ENCODE peak calls at places on chromosome X, in six cellular contexts. M is GM12864; X is dorsolateral prefrontal cortex; L is A549; N is activated CD8-positive, alpha-beta memory T cell treated with anti-CD3 and anti-CD28 coated beads, Interleukin-2, amount 10 ng/mL, durations not matched to agents 7 days and 5 days; B is stimulated activated CD8-positive, alpha-beta memory T cell treated with anti-CD3 and anti-CD28 coated beads, Interleukin-15, amount 100 ng/mL, for 24 hours. W is an unnamed sample.

GRCh38 chrX:5163663-5164062 is 1065.0 kb downstream of the NLGN4X start:
- DNase-seq in M (no peak), X (no peak), L (no peak), N (no peak), B (no peak), W (no peak)

GRCh38 chrX:91080822-91081221 is 353.8 kb upstream of the PABPC5 start:
- DNase-seq in M (no peak), X (no peak), L (no peak), N (no peak), B (no peak), W (no peak)

GRCh38 chrX:135194684-135195083 is 23.5 kb upstream of the CT55 start:
- DNase-seq in M (no peak), X (no peak), L (no peak), N (no peak), B (no peak), W (no peak)

GRCh38 chrX:121496966-121497365 is 449.6 kb downstream of the GLUD2 start:
- DNase-seq in M (no peak), X (no peak), L (no peak), N (no peak), B (no peak), W (no peak)

GRCh38 chrX:118116308-118117068 is at the start of gene KLHL13:
- DNase-seq in M (no peak), X (no peak), L (peak; percentile 15), N (no peak), B (no peak), W (no peak)

GRCh38 chrX:24080670-24081069 is 25.9 kb downstream of the EIF2S3 start:
- DNase-seq in M (no peak), X (no peak), L (no peak), N (no peak), B (no peak), W (no peak)

GRCh38 chrX:1483843-1484637 is 31.3 kb upstream of the ASMTL start:
- DNase-seq in M (peak; percentile 83), X (peak; percentile 9), L (no peak), N (peak; percentile 40), B (no peak), W (peak; percentile 20)

GRCh38 chrX:6095469-6095868 is 133.2 kb downstream of the NLGN4X start:
- DNase-seq in M (no peak), X (no peak), L (no peak), N (no peak), B (no peak), W (peak; percentile 15)

GRCh38 chrX:119990409-119990994 is 47.0 kb upstream of the NKAP start:
- DNase-seq in M (no peak), X (no peak), L (no peak), N (no peak), B (no peak), W (no peak)

GRCh38 chrX:10014462-10015373 is 47.6 kb downstream of the CLDN34 start:
- DNase-seq in M (no peak), X (peak; percentile 72), L (peak; percentile 55), N (peak; percentile 82), B (peak; percentile 43), W (peak; percentile 87)

GRCh38 chrX:24153175-24153795 is 3.8 kb downstream of the ZFX start:
- DNase-seq in M (no peak), X (no peak), L (no peak), N (peak; percentile 43), B (no peak), W (peak; percentile 33)

GRCh38 chrX:68652327-68652930 is 5.0 kb downstream of the STARD8 start:
- DNase-seq in M (no peak), X (no peak), L (peak; percentile 11), N (no peak), B (no peak), W (no peak)

GRCh38 chrX:155065035-155065734 is 5.8 kb downstream of the CMC4 start:
- DNase-seq in M (no peak), X (no peak), L (no peak), N (no peak), B (no peak), W (no peak)

GRCh38 chrX:110004210-110004609 is 1.3 kb downstream of the TMEM164 start:
- DNase-seq in M (no peak), X (no peak), L (no peak), N (no peak), B (no peak), W (no peak)

GRCh38 chrX:150959557-150959956 is 23.6 kb upstream of the HMGB3 start:
- DNase-seq in M (no peak), X (no peak), L (no peak), N (no peak), B (no peak), W (no peak)

GRCh38 chrX:18810416-18810815 is 103.0 kb downstream of the PPEF1 start:
- DNase-seq in M (no peak), X (no peak), L (no peak), N (no peak), B (no peak), W (no peak)

GRCh38 chrX:40144576-40144975 is 46.8 kb upstream of the BCOR start:
- DNase-seq in M (no peak), X (no peak), L (no peak), N (no peak), B (no peak), W (no peak)

GRCh38 chrX:66766318-66766717 is 127.4 kb upstream of the EDA2R start:
- DNase-seq in M (no peak), X (no peak), L (no peak), N (no peak), B (no peak), W (no peak)

GRCh38 chrX:135432453-135432852 is 10.7 kb downstream of the SMIM10L2A start:
- DNase-seq in M (no peak), X (no peak), L (no peak), N (no peak), B (no peak), W (no peak)

GRCh38 chrX:42992199-42992943 is 214.4 kb upstream of the PPP1R2C start:
- DNase-seq in M (no peak), X (no peak), L (no peak), N (no peak), B (no peak), W (no peak)

GRCh38 chrX:8237718-8238117 is 66.7 kb upstream of the VCX2 start:
- DNase-seq in M (no peak), X (no peak), L (no peak), N (no peak), B (no peak), W (no peak)

GRCh38 chrX:110992611-110993010 is 103.4 kb upstream of the PAK3 start:
- DNase-seq in M (no peak), X (no peak), L (peak; percentile 10), N (peak; percentile 40), B (no peak), W (peak; percentile 12)

GRCh38 chrX:6821730-6822129 is 286.8 kb upstream of the VCX3A start:
- DNase-seq in M (no peak), X (no peak), L (no peak), N (no peak), B (no peak), W (no peak)

GRCh38 chrX:150845091-150845490 is 53.4 kb downstream of the CD99L2 start:
- DNase-seq in M (no peak), X (no peak), L (no peak), N (no peak), B (no peak), W (no peak)

GRCh38 chrX:133335027-133335426 is 80.3 kb downstream of the GPC4 start:
- DNase-seq in M (no peak), X (no peak), L (peak; percentile 1), N (no peak), B (no peak), W (peak; percentile 43)

GRCh38 chrX:36867143-36867542 is 141.0 kb upstream of the FAM47C start:
- DNase-seq in M (no peak), X (no peak), L (peak; percentile 2), N (no peak), B (no peak), W (no peak)

GRCh38 chrX:153684447-153685178 is 3.1 kb upstream of the SLC6A8 start:
- DNase-seq in M (no peak), X (peak; percentile 18), L (no peak), N (no peak), B (no peak), W (no peak)